ENCODE peak calls at places on chromosomes 2 and 18, in seven cellular contexts. One of them, this sample, is unnamed.

GRCh38 chr2:239269959-239270358 is 130.9 kb downstream of the HDAC4 start:
- DNase-seq in OCI-LY7: no peak
- DNase-seq in IMR-90: no peak
- DNase-seq in fibroblast of mammary gland: no peak
- DNase-seq in GM23338: no peak
- DNase-seq in astrocyte of the spinal cord: no peak
- DNase-seq in mesothelial cell of epicardium: no peak
- DNase-seq in this sample: no peak

GRCh38 chr2:205407984-205408383 is 274.3 kb upstream of the NRP2 start:
- DNase-seq in OCI-LY7: no peak
- DNase-seq in mesothelial cell of epicardium: no peak
- DNase-seq in astrocyte of the spinal cord: peak
- DNase-seq in GM23338: no peak
- DNase-seq in IMR-90: peak
- DNase-seq in fibroblast of mammary gland: peak
- DNase-seq in this sample: no peak

GRCh38 chr18:830315-830901 is 18.4 kb upstream of the YES1 start:
- DNase-seq in mesothelial cell of epicardium: no peak
- DNase-seq in IMR-90: peak
- DNase-seq in GM23338: peak
- DNase-seq in fibroblast of mammary gland: peak
- DNase-seq in astrocyte of the spinal cord: peak
- DNase-seq in OCI-LY7: peak
- DNase-seq in this sample: no peak

GRCh38 chr2:86286518-86286917 is 50.9 kb downstream of the REEP1 start:
- DNase-seq in mesothelial cell of epicardium: no peak
- DNase-seq in OCI-LY7: no peak
- DNase-seq in astrocyte of the spinal cord: no peak
- DNase-seq in fibroblast of mammary gland: no peak
- DNase-seq in GM23338: no peak
- DNase-seq in IMR-90: no peak
- DNase-seq in this sample: no peak

GRCh38 chr2:86301711-86302202 is 35.7 kb downstream of the REEP1 start:
- DNase-seq in astrocyte of the spinal cord: no peak
- DNase-seq in IMR-90: no peak
- DNase-seq in fibroblast of mammary gland: peak
- DNase-seq in GM23338: no peak
- DNase-seq in OCI-LY7: no peak
- DNase-seq in mesothelial cell of epicardium: no peak
- DNase-seq in this sample: no peak

GRCh38 chr2:109331864-109332848 is 203.2 kb downstream of the SH3RF3 start:
- DNase-seq in mesothelial cell of epicardium: no peak
- DNase-seq in GM23338: peak
- DNase-seq in astrocyte of the spinal cord: peak
- DNase-seq in OCI-LY7: no peak
- DNase-seq in fibroblast of mammary gland: peak
- DNase-seq in IMR-90: peak
- DNase-seq in this sample: no peak

GRCh38 chr18:75290737-75291358 is 80.3 kb downstream of the TSHZ1 start:
- DNase-seq in astrocyte of the spinal cord: no peak
- DNase-seq in GM23338: no peak
- DNase-seq in IMR-90: no peak
- DNase-seq in OCI-LY7: no peak
- DNase-seq in mesothelial cell of epicardium: no peak
- DNase-seq in fibroblast of mammary gland: no peak
- DNase-seq in this sample: no peak

GRCh38 chr2:61178603-61179545 is 16.9 kb downstream of the C2orf74 start:
- DNase-seq in IMR-90: peak
- DNase-seq in GM23338: no peak
- DNase-seq in astrocyte of the spinal cord: no peak
- DNase-seq in mesothelial cell of epicardium: no peak
- DNase-seq in fibroblast of mammary gland: peak
- DNase-seq in OCI-LY7: peak
- DNase-seq in this sample: peak

GRCh38 chr2:217936952-217937351 is 65.8 kb downstream of the TNS1 start:
- DNase-seq in GM23338: no peak
- DNase-seq in fibroblast of mammary gland: no peak
- DNase-seq in IMR-90: no peak
- DNase-seq in OCI-LY7: no peak
- DNase-seq in mesothelial cell of epicardium: no peak
- DNase-seq in astrocyte of the spinal cord: no peak
- DNase-seq in this sample: no peak

GRCh38 chr2:214261683-214262082 is 149.2 kb upstream of the VWC2L start:
- DNase-seq in fibroblast of mammary gland: no peak
- DNase-seq in GM23338: no peak
- DNase-seq in astrocyte of the spinal cord: no peak
- DNase-seq in OCI-LY7: no peak
- DNase-seq in IMR-90: peak
- DNase-seq in mesothelial cell of epicardium: no peak
- DNase-seq in this sample: no peak

GRCh38 chr2:69918391-69918790 is 3.5 kb downstream of the MXD1 start:
- DNase-seq in astrocyte of the spinal cord: no peak
- DNase-seq in IMR-90: no peak
- DNase-seq in OCI-LY7: peak
- DNase-seq in mesothelial cell of epicardium: no peak
- DNase-seq in GM23338: no peak
- DNase-seq in fibroblast of mammary gland: no peak
- DNase-seq in this sample: no peak

GRCh38 chr2:79453918-79454317 is 58.9 kb upstream of the CTNNA2 start:
- DNase-seq in OCI-LY7: no peak
- DNase-seq in fibroblast of mammary gland: peak
- DNase-seq in mesothelial cell of epicardium: no peak
- DNase-seq in GM23338: peak
- DNase-seq in astrocyte of the spinal cord: no peak
- DNase-seq in IMR-90: no peak
- DNase-seq in this sample: no peak

GRCh38 chr2:99259465-99259864 is 4.0 kb upstream of the LYG2 start:
- DNase-seq in IMR-90: no peak
- DNase-seq in OCI-LY7: no peak
- DNase-seq in astrocyte of the spinal cord: no peak
- DNase-seq in fibroblast of mammary gland: no peak
- DNase-seq in GM23338: no peak
- DNase-seq in mesothelial cell of epicardium: no peak
- DNase-seq in this sample: no peak

GRCh38 chr2:63845866-63846265 is 4.2 kb downstream of the UGP2 start:
- DNase-seq in astrocyte of the spinal cord: no peak
- DNase-seq in fibroblast of mammary gland: no peak
- DNase-seq in GM23338: peak
- DNase-seq in OCI-LY7: no peak
- DNase-seq in mesothelial cell of epicardium: no peak
- DNase-seq in IMR-90: no peak
- DNase-seq in this sample: no peak

GRCh38 chr2:74065456-74065855 is 80.7 kb downstream of the TET3 start:
- DNase-seq in IMR-90: no peak
- DNase-seq in fibroblast of mammary gland: no peak
- DNase-seq in OCI-LY7: no peak
- DNase-seq in GM23338: no peak
- DNase-seq in astrocyte of the spinal cord: no peak
- DNase-seq in mesothelial cell of epicardium: no peak
- DNase-seq in this sample: no peak

GRCh38 chr2:85240055-85240454 is 87.7 kb downstream of the TGOLN2 start:
- DNase-seq in OCI-LY7: no peak
- DNase-seq in GM23338: no peak
- DNase-seq in astrocyte of the spinal cord: no peak
- DNase-seq in IMR-90: no peak
- DNase-seq in mesothelial cell of epicardium: no peak
- DNase-seq in fibroblast of mammary gland: no peak
- DNase-seq in this sample: no peak

GRCh38 chr2:145070703-145071102 is 550.8 kb upstream of the ZEB2 start:
- DNase-seq in GM23338: no peak
- DNase-seq in OCI-LY7: no peak
- DNase-seq in mesothelial cell of epicardium: no peak
- DNase-seq in astrocyte of the spinal cord: no peak
- DNase-seq in IMR-90: no peak
- DNase-seq in fibroblast of mammary gland: no peak
- DNase-seq in this sample: no peak

GRCh38 chr2:171158790-171159325 is 1.8 kb downstream of the TLK1 start:
- DNase-seq in GM23338: no peak
- DNase-seq in mesothelial cell of epicardium: no peak
- DNase-seq in fibroblast of mammary gland: no peak
- DNase-seq in IMR-90: no peak
- DNase-seq in astrocyte of the spinal cord: no peak
- DNase-seq in OCI-LY7: peak
- DNase-seq in this sample: no peak

GRCh38 chr2:212777020-212777491 is 238.5 kb upstream of the ERBB4 start:
- DNase-seq in GM23338: peak
- DNase-seq in IMR-90: peak
- DNase-seq in astrocyte of the spinal cord: peak
- DNase-seq in OCI-LY7: peak
- DNase-seq in fibroblast of mammary gland: peak
- DNase-seq in mesothelial cell of epicardium: no peak
- DNase-seq in this sample: peak

GRCh38 chr2:112646102-112646719 is 472 bp downstream of the SLC20A1 start:
- DNase-seq in mesothelial cell of epicardium: peak
- DNase-seq in fibroblast of mammary gland: no peak
- DNase-seq in OCI-LY7: peak
- DNase-seq in IMR-90: no peak
- DNase-seq in astrocyte of the spinal cord: no peak
- DNase-seq in GM23338: peak
- DNase-seq in this sample: no peak

GRCh38 chr2:16625759-16626158 is 39.9 kb downstream of the CYRIA start:
- DNase-seq in astrocyte of the spinal cord: no peak
- DNase-seq in OCI-LY7: peak
- DNase-seq in fibroblast of mammary gland: no peak
- DNase-seq in GM23338: no peak
- DNase-seq in mesothelial cell of epicardium: no peak
- DNase-seq in IMR-90: no peak
- DNase-seq in this sample: no peak

DNA sequence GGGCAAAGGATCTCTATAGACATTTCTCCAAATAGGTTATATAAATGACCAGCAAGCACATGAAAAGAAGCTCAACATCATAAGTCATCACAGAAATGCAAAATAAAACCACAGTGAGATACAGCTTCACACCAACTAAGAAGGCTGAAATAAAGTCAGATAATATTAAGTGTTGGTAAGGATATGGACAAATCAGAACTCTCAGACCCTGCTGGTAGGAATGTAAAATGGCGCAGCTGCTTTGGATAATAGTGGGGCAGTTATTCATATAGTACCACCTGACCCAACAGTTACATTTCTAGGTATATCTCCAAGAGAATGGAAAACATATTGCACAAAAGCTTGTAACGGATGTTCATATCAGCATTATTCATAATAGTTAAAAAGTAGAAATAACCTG is 14.0 kb downstream of the EPB41L5 start:
- DNase-seq in GM23338: peak
- DNase-seq in IMR-90: no peak
- DNase-seq in mesothelial cell of epicardium: no peak
- DNase-seq in fibroblast of mammary gland: no peak
- DNase-seq in OCI-LY7: no peak
- DNase-seq in astrocyte of the spinal cord: no peak
- DNase-seq in this sample: no peak
- TF ChIP-seq CTCF in GM23338: peak
- TF ChIP-seq CTCF in IMR-90: peak
- TF ChIP-seq CTCF in mesothelial cell of epicardium: peak
- TF ChIP-seq CTCF in fibroblast of mammary gland: peak
- TF ChIP-seq CTCF in OCI-LY7: no peak
- TF ChIP-seq CTCF in astrocyte of the spinal cord: no peak
- TF ChIP-seq CTCF in this sample: no peak

DNA sequence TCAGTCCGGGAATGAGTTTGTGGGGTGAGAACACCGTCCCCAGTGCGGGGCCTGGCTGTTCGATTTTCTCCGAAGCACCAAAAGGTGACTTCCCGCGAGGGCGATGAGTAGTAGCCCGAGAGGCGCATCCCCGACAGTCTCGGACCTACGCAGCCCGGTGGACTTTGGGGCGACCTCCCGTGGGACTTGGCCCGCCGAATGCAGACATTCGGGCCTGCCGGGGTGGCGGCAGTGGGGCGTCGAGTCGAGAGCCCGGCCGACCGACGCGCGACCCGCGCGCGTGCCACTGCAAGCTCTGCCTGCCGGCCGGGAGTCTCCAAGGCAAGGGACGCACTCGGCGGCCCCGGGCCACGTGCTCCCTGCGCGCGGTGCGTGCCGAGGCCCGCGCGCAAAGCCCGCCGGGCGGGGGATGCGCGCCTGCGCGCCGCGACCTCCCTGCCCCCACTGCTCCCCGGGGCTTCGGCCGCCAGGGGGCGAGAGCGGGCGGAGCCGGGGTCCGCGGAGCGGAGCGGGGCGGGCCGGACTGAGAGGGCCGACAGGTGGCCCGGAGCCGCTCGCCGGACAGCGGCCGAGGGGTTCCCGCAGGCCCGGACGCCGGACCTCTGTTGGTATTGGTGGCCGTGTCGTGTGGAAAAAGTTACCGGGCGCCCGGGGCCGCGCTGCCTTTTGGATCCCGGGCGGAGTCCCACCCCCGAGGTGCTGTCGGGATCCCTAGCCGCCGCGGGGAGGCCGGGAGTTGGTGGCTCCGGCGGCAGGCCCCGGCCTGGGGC is 1.8 kb downstream of the PTMA start:
- DNase-seq in fibroblast of mammary gland: peak
- DNase-seq in IMR-90: peak
- DNase-seq in mesothelial cell of epicardium: peak
- DNase-seq in OCI-LY7: peak
- DNase-seq in astrocyte of the spinal cord: peak
- DNase-seq in GM23338: peak
- DNase-seq in this sample: peak
- TF ChIP-seq CTCF in fibroblast of mammary gland: peak
- TF ChIP-seq CTCF in IMR-90: peak
- TF ChIP-seq CTCF in mesothelial cell of epicardium: peak
- TF ChIP-seq CTCF in OCI-LY7: peak
- TF ChIP-seq CTCF in astrocyte of the spinal cord: peak
- TF ChIP-seq CTCF in GM23338: no peak
- TF ChIP-seq CTCF in this sample: peak

DNA sequence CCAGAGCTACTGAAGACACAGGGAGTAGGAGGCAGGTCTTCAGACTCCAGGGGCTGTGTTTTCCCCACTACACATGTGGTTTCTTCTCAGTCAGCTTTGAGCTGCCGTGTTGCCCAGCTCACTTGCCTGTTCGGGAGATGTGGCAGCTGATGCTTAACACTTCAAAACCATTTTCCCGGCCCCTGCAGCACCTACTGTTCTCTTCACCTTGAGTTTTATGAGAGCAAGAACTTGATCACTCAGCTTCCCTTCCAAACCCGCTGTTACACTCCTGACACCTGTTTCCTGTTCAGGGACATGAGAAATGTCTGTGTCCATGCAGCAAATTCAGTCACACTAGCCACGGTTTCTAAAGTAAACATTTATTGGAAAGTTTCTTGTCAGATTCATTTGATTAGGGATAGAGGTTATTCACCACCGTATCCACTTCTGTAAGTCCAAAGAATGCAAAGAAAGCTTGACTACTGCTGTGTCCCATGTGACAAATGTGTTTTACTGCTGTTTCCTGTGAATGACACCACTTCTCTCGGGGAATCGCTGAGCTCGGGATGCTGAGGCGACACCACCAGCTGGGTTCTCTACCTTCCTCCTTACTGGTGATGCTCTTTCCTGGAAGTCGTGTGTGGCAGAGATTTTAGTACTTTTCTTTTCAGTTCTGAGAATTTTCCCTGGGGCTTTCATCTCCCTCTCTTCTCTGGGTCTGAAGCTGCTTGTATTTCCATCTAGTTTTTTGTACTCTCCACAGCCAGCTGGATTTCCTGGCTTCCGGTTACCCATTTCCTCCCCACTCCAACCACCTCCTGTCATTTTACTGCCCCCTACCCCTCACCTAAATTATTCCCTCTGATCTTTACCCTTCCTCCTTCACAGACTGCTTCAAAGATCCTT is 91.7 kb downstream of the KLF7 start:
- DNase-seq in fibroblast of mammary gland: peak
- DNase-seq in mesothelial cell of epicardium: no peak
- DNase-seq in astrocyte of the spinal cord: no peak
- DNase-seq in IMR-90: peak
- DNase-seq in GM23338: peak
- DNase-seq in OCI-LY7: no peak
- DNase-seq in this sample: peak
- TF ChIP-seq CTCF in fibroblast of mammary gland: no peak
- TF ChIP-seq CTCF in mesothelial cell of epicardium: no peak
- TF ChIP-seq CTCF in astrocyte of the spinal cord: no peak
- TF ChIP-seq CTCF in IMR-90: no peak
- TF ChIP-seq CTCF in GM23338: peak
- TF ChIP-seq CTCF in OCI-LY7: no peak
- TF ChIP-seq CTCF in this sample: no peak

GRCh38 chr2:64865831-64866146 is 123.4 kb upstream of the SLC1A4 start:
- DNase-seq in astrocyte of the spinal cord: no peak
- DNase-seq in IMR-90: no peak
- DNase-seq in mesothelial cell of epicardium: no peak
- DNase-seq in GM23338: peak
- DNase-seq in OCI-LY7: no peak
- DNase-seq in fibroblast of mammary gland: no peak
- DNase-seq in this sample: no peak
- TF ChIP-seq CTCF in astrocyte of the spinal cord: no peak
- TF ChIP-seq CTCF in IMR-90: no peak
- TF ChIP-seq CTCF in mesothelial cell of epicardium: peak
- TF ChIP-seq CTCF in GM23338: no peak
- TF ChIP-seq CTCF in OCI-LY7: peak
- TF ChIP-seq CTCF in fibroblast of mammary gland: no peak
- TF ChIP-seq CTCF in this sample: no peak

This sample was measured in GM13977.